ENCODE peak calls at places on chromosome 18, in eight cellular contexts. T is kidney, O is thoracic aorta, P is HCT116, Y is cardiac fibroblast, J is IMR-90, U is neural progenitor cell, Q is glutamatergic neuron. Z is an unnamed sample.

GRCh38 chr18:23645561-23645960 is 17.1 kb downstream of the ANKRD29 start:
- DNase-seq in T (no peak), Q (no peak), P (no peak), Y (no peak), U (no peak), O (no peak), J (no peak), Z (no peak)

GRCh38 chr18:36942264-36942663 is 113.3 kb downstream of the KIAA1328 start:
- DNase-seq in U (peak; percentile 48), P (peak; percentile 18), Q (no peak), O (no peak), Y (peak; percentile 57), T (no peak), J (peak; percentile 53), Z (no peak)

GRCh38 chr18:46174317-46175039 is 70.3 kb downstream of the HAUS1 start:
- DNase-seq in Q (peak; percentile 64), J (peak; percentile 30), Y (peak; percentile 39), T (no peak), P (no peak), U (peak; percentile 79), O (no peak), Z (no peak)

GRCh38 chr18:27313678-27314077 is 128.6 kb upstream of the CHST9 start:
- DNase-seq in Q (no peak), J (no peak), P (no peak), T (no peak), O (no peak), U (no peak), Y (no peak), Z (no peak)

GRCh38 chr18:74457743-74458465 is 796 bp upstream of the DIPK1C start:
- DNase-seq in U (peak; percentile 29), J (no peak), O (no peak), T (no peak), P (no peak), Y (no peak), Q (no peak), Z (no peak)

GRCh38 chr18:28171837-28172236 is 5.1 kb downstream of the CDH2 start:
- DNase-seq in U (no peak), O (no peak), Y (no peak), P (no peak), J (no peak), T (no peak), Q (no peak), Z (no peak)

GRCh38 chr18:31880186-31880898 is 62.6 kb downstream of the TRAPPC8 start:
- DNase-seq in O (no peak), U (no peak), P (no peak), T (no peak), Q (no peak), J (no peak), Y (no peak), Z (no peak)

GRCh38 chr18:29892960-29893558 is 1149.5 kb downstream of the DSC3 start:
- DNase-seq in O (no peak), Y (peak; percentile 17), Q (no peak), P (no peak), J (no peak), T (no peak), U (peak; percentile 16), Z (no peak)

GRCh38 chr18:27549335-27550039 is 364.4 kb upstream of the CHST9 start:
- DNase-seq in P (no peak), T (no peak), J (no peak), O (no peak), Y (no peak), Q (no peak), U (no peak), Z (no peak)

GRCh38 chr18:63887424-63887823 is at the start of gene SERPINB2:
- DNase-seq in T (no peak), Y (peak; percentile 11), O (no peak), Q (no peak), U (no peak), J (peak; percentile 41), P (no peak), Z (no peak)

GRCh38 chr18:46555724-46556123 is 101.3 kb downstream of the LOXHD1 start:
- DNase-seq in Y (peak; percentile 2), T (no peak), J (peak; percentile 3), O (no peak), Q (peak; percentile 43), U (peak; percentile 69), P (peak; percentile 32), Z (no peak)

GRCh38 chr18:29191263-29191662 is 1014.3 kb upstream of the CDH2 start:
- DNase-seq in U (peak; percentile 12), Y (peak; percentile 50), P (no peak), O (no peak), J (peak; percentile 45), Q (peak; percentile 29), T (no peak), Z (no peak)

GRCh38 chr18:69758458-69758857 is 189.2 kb downstream of the CD226 start:
- DNase-seq in P (no peak), Q (no peak), U (no peak), Y (no peak), J (peak; percentile 75), O (no peak), T (no peak), Z (no peak)

GRCh38 chr18:59744271-59744721 is 47.1 kb upstream of the CCBE1 start:
- DNase-seq in J (peak; percentile 96), P (no peak), T (no peak), Y (peak; percentile 90), U (no peak), Q (no peak), O (no peak), Z (no peak)

GRCh38 chr18:10588975-10589374 is 63.1 kb downstream of the NAPG start:
- DNase-seq in Y (no peak), P (peak; percentile 18), O (no peak), U (no peak), Q (no peak), T (no peak), J (peak; percentile 18), Z (no peak)

DNA sequence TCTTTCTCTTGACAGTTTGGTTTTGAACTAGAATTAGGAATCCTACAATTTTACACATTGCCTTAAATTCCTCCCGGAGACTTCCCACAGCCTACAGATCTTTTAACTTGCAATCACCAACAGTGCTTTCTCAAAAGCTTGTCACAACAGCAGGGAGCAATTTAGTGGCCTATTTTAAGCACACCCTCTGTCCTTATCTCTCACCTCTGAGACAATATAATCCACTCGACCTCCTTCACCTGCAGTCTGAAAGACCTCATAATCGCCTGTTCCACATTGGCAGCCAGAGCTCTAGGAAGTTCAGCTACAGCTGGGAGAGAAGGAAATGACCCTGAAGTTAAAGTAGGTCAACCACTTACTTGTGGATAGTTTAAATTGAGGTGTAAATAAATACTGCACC is 249.7 kb upstream of the DLGAP1 start:
- DNase-seq in T (no peak), Y (no peak), J (no peak), P (no peak), Q (no peak), U (no peak), O (no peak), Z (no peak)
- TF ChIP-seq CTCF in T (no peak), Y (no peak), J (no peak), P (no peak), Q (no peak), U (no peak), O (no peak), Z (no peak)

GRCh38 chr18:13801260-13801601 is 22.7 kb upstream of the MC5R start:
- DNase-seq in Y (no peak), U (no peak), P (no peak), O (no peak), Q (peak; percentile 34), T (no peak), J (no peak), Z (no peak)

GRCh38 chr18:13804305-13804704 is 19.6 kb upstream of the MC5R start:
- DNase-seq in J (no peak), Y (no peak), Q (no peak), O (no peak), U (no peak), T (no peak), P (no peak), Z (no peak)

GRCh38 chr18:13799396-13799795 is 24.6 kb upstream of the MC5R start:
- DNase-seq in T (no peak), O (no peak), J (no peak), U (no peak), Q (no peak), Y (no peak), P (no peak), Z (no peak)

GRCh38 chr18:13797157-13797611 is 26.8 kb upstream of the MC5R start:
- DNase-seq in P (no peak), Q (no peak), T (no peak), U (no peak), Y (no peak), O (no peak), J (no peak), Z (no peak)

GRCh38 chr18:13800505-13801259 is 23.3 kb upstream of the MC5R start:
- DNase-seq in U (peak; percentile 80), Q (peak; percentile 77), T (peak; percentile 89), O (peak; percentile 7), J (peak; percentile 18), P (peak; percentile 55), Y (peak; percentile 48), Z (no peak)
- TF ChIP-seq CTCF in U (peak; percentile 51), Q (no peak), T (peak; percentile 38), O (peak; percentile 49), J (peak; percentile 34), P (peak; percentile 55), Y (peak; percentile 45), Z (no peak)

GRCh38 chr18:35141567-35142269 is 99.1 kb upstream of the ZNF397 start:
- DNase-seq in P (no peak), U (no peak), O (no peak), Q (no peak), T (no peak), J (no peak), Y (no peak), Z (no peak)
- TF ChIP-seq CTCF in P (no peak), U (no peak), O (no peak), Q (no peak), T (no peak), J (no peak), Y (no peak), Z (no peak)

GRCh38 chr18:50569930-50570329 is 10.0 kb downstream of the MAPK4 start:
- DNase-seq in J (no peak), U (peak; percentile 41), Q (no peak), P (no peak), T (no peak), Y (no peak), O (no peak), Z (no peak)

GRCh38 chr18:50578651-50579050 is 18.8 kb downstream of the MAPK4 start:
- DNase-seq in J (no peak), P (peak; percentile 22), U (no peak), Q (no peak), O (no peak), T (no peak), Y (no peak), Z (no peak)

GRCh38 chr18:50571606-50572005 is 11.7 kb downstream of the MAPK4 start:
- DNase-seq in O (no peak), Y (no peak), P (no peak), J (no peak), U (no peak), T (no peak), Q (no peak), Z (no peak)

GRCh38 chr18:50578030-50578429 is 18.1 kb downstream of the MAPK4 start:
- DNase-seq in J (no peak), T (no peak), Q (no peak), O (no peak), P (no peak), U (no peak), Y (no peak), Z (no peak)

DNA sequence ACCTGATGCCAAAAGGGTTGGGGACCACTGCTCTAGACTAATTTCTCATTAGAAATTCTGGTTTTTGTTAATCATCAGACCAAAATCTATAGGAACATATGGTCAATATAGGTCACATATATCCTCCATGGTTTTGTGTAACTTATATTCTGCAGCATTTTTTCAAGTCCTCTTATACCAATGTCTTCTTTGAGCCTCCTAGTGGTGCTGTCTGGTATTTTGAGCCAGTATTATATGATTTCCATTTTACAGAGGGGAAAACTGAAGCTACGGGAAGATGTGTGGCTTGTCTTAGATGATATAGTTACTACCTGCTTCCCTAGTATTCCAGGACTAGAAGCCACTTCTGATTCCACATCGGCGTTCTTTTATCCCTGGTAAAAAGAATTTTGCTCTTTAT is 13.8 kb downstream of the MAPK4 start:
- DNase-seq in Q (no peak), Y (no peak), T (no peak), P (no peak), O (no peak), U (no peak), J (no peak), Z (no peak)
- TF ChIP-seq CTCF in Q (peak; percentile 29), Y (peak; percentile 18), T (no peak), P (peak; percentile 16), O (no peak), U (peak; percentile 42), J (no peak), Z (no peak)